ENCODE peak calls at places on chromosome 6, in nine cellular contexts. P, D, F, V, Y, X, E, N and L are unnamed samples.

GRCh38 chr6:26136321-26136720 is 49.1 kb downstream of the HFE start:
- DNase-seq in Y (no peak), V (no peak), F (no peak), D (no peak), E (no peak), X (no peak), N (no peak), P (no peak), L (no peak)

GRCh38 chr6:121437861-121438651 is 2.6 kb downstream of the GJA1 start:
- DNase-seq in N (peak; percentile 69), X (peak; percentile 69), F (peak; percentile 74), E (no peak), V (peak; percentile 42), D (no peak), Y (no peak), P (no peak), L (no peak)

GRCh38 chr6:139925894-139926641 is 551.6 kb upstream of the CITED2 start:
- DNase-seq in P (no peak), E (no peak), D (no peak), X (peak; percentile 54), V (no peak), Y (no peak), N (peak; percentile 23), F (no peak), L (no peak)

GRCh38 chr6:150535151-150535816 is 64.4 kb upstream of the PLEKHG1 start:
- DNase-seq in D (no peak), E (no peak), Y (no peak), N (no peak), V (no peak), F (no peak), P (no peak), X (no peak), L (no peak)

GRCh38 chr6:145036848-145037567 is 698.3 kb downstream of the EPM2A start:
- DNase-seq in N (no peak), F (no peak), D (no peak), V (peak; percentile 38), X (no peak), Y (no peak), P (no peak), E (no peak), L (no peak)

GRCh38 chr6:44062105-44062770 is 65.0 kb downstream of the MRPL14 start:
- DNase-seq in V (no peak), E (no peak), D (no peak), X (no peak), F (no peak), N (no peak), P (no peak), Y (no peak), L (no peak)

GRCh38 chr6:10552237-10552810 is 31.2 kb downstream of the GCNT2 start:
- DNase-seq in Y (no peak), X (no peak), V (no peak), E (no peak), F (no peak), P (no peak), N (no peak), D (no peak), L (no peak)

GRCh38 chr6:161104966-161105365 is 113.4 kb downstream of the MAP3K4 start:
- DNase-seq in X (no peak), V (no peak), F (no peak), P (no peak), Y (no peak), N (no peak), D (no peak), E (no peak), L (no peak)

GRCh38 chr6:88730602-88731001 is 232.8 kb downstream of the RNGTT start:
- DNase-seq in P (no peak), F (peak; percentile 96), E (no peak), N (peak; percentile 17), Y (no peak), V (no peak), D (peak; percentile 7), X (no peak), L (no peak)

GRCh38 chr6:106077170-106077569 is 9.0 kb upstream of the PRDM1 start:
- DNase-seq in V (no peak), F (no peak), N (no peak), X (no peak), D (no peak), Y (no peak), E (no peak), P (no peak), L (no peak)

GRCh38 chr6:71336901-71337300 is 48.3 kb downstream of the OGFRL1 start:
- DNase-seq in X (no peak), F (no peak), N (no peak), Y (no peak), V (no peak), D (no peak), E (no peak), P (no peak), L (no peak)

GRCh38 chr6:79143320-79143898 is 65.4 kb upstream of the PHIP start:
- DNase-seq in F (no peak), Y (no peak), E (no peak), V (no peak), N (no peak), D (no peak), P (no peak), X (no peak), L (no peak)

GRCh38 chr6:9520417-9521151 is 894.3 kb downstream of the TFAP2A start:
- DNase-seq in V (no peak), Y (no peak), X (no peak), E (no peak), D (peak; percentile 81), P (no peak), N (peak; percentile 82), F (no peak), L (no peak)

GRCh38 chr6:12075067-12075563 is 63.0 kb downstream of the HIVEP1 start:
- DNase-seq in F (no peak), Y (no peak), E (no peak), X (no peak), P (no peak), D (no peak), V (no peak), N (no peak), L (no peak)

GRCh38 chr6:167851349-167851952 is 24.7 kb downstream of the AFDN start:
- DNase-seq in X (no peak), N (no peak), D (no peak), P (no peak), V (no peak), E (no peak), Y (no peak), F (no peak), L (no peak)

GRCh38 chr6:46113370-46113769 is 16.4 kb upstream of the ENPP4 start:
- DNase-seq in V (no peak), X (no peak), P (no peak), Y (no peak), D (no peak), N (no peak), E (no peak), F (no peak), L (no peak)

GRCh38 chr6:126261792-126262421 is 78.0 kb upstream of the CENPW start:
- DNase-seq in F (no peak), Y (no peak), E (no peak), D (no peak), N (no peak), V (no peak), P (no peak), X (no peak), L (no peak)

GRCh38 chr6:45961125-45961524 is 54.5 kb downstream of the CLIC5 start:
- DNase-seq in E (no peak), N (no peak), Y (no peak), F (no peak), D (no peak), V (no peak), P (no peak), X (no peak), L (no peak)

GRCh38 chr6:27894839-27895762 is 17.1 kb downstream of the OR2B2 start:
- DNase-seq in N (peak; percentile 74), Y (no peak), V (peak; percentile 76), F (peak; percentile 87), E (peak; percentile 59), X (peak; percentile 92), D (peak; percentile 86), P (peak; percentile 65), L (peak; percentile 74)

GRCh38 chr6:100378576-100378975 is 86.1 kb downstream of the SIM1 start:
- DNase-seq in V (no peak), P (no peak), N (no peak), F (no peak), D (no peak), E (no peak), Y (no peak), X (no peak), L (no peak)

GRCh38 chr6:12931639-12932038 is 215.1 kb downstream of the PHACTR1 start:
- DNase-seq in D (no peak), N (no peak), P (no peak), Y (no peak), E (no peak), X (no peak), V (no peak), F (no peak), L (no peak)

GRCh38 chr6:163427498-163428254 is 13.2 kb downstream of the QKI start:
- DNase-seq in X (no peak), E (no peak), V (no peak), P (no peak), F (no peak), Y (no peak), N (peak; percentile 72), D (peak; percentile 44), L (no peak)

GRCh38 chr6:35089935-35090505 is 51.1 kb downstream of the TCP11 start:
- DNase-seq in V (no peak), F (no peak), E (no peak), Y (peak; percentile 14), N (peak; percentile 69), X (no peak), D (no peak), P (peak; percentile 14), L (peak; percentile 20)

GRCh38 chr6:157017861-157018260 is 240.7 kb downstream of the ARID1B start:
- DNase-seq in X (no peak), V (no peak), E (no peak), D (peak; percentile 16), F (no peak), Y (no peak), N (no peak), P (no peak), L (no peak)

GRCh38 chr6:150176152-150176551 is 33.3 kb downstream of the PPP1R14C start:
- DNase-seq in D (no peak), E (no peak), P (no peak), F (no peak), V (no peak), N (no peak), Y (no peak), X (no peak), L (no peak)

GRCh38 chr6:18154507-18155272 is at the start of gene TPMT:
- DNase-seq in Y (no peak), N (no peak), P (peak; percentile 32), F (no peak), V (peak; percentile 28), X (peak; percentile 89), E (no peak), D (no peak), L (no peak)

GRCh38 chr6:24902782-24903181 is 33.0 kb downstream of the RIPOR2 start:
- DNase-seq in P (no peak), N (peak; percentile 92), D (no peak), Y (no peak), V (peak; percentile 24), X (no peak), F (no peak), E (no peak), L (no peak)

GRCh38 chr6:149363154-149363553 is 36.9 kb upstream of the SUMO4 start:
- DNase-seq in E (no peak), N (no peak), D (no peak), X (no peak), F (no peak), V (no peak), P (no peak), Y (no peak), L (no peak)

GRCh38 chr6:78561015-78561414 is 306.3 kb upstream of the IRAK1BP1 start:
- DNase-seq in X (no peak), D (no peak), Y (no peak), P (no peak), E (no peak), F (no peak), N (peak; percentile 10), V (no peak), L (no peak)

GRCh38 chr6:11586117-11586516 is 48.6 kb downstream of the TMEM170B start:
- DNase-seq in D (no peak), Y (no peak), N (peak; percentile 17), V (no peak), X (no peak), E (no peak), F (no peak), P (no peak), L (no peak)

GRCh38 chr6:113694278-113695077 is 162.7 kb upstream of the MARCKS start:
- DNase-seq in D (peak; percentile 26), P (no peak), E (no peak), N (peak; percentile 37), F (no peak), X (no peak), Y (no peak), V (no peak), L (no peak)